ENCODE peak calls at places on chromosomes 7 and 10, in six cellular contexts. Y is AG09319, T is HFF-Myc, R is mesothelial cell of epicardium, I is ascending aorta, D is choroid plexus epithelial cell. S is an unnamed sample.

GRCh38 chr10:8460626-8461025 is 406.1 kb downstream of the GATA3 start:
- DNase-seq in Y (no peak), T (no peak), R (no peak), I (no peak), D (no peak), S (no peak)

GRCh38 chr7:6106140-6106904 is 75.1 kb downstream of the ANKRD61 start:
- DNase-seq in Y (peak; percentile 11), T (no peak), R (no peak), I (no peak), D (peak; percentile 74), S (peak; percentile 28)

GRCh38 chr10:69819713-69820506 is 18.2 kb downstream of the COL13A1 start:
- DNase-seq in Y (no peak), T (peak; percentile 48), R (no peak), I (no peak), D (peak; percentile 22), S (peak; percentile 64)

GRCh38 chr10:108204528-108205313 is 1040.2 kb upstream of the SORCS1 start:
- DNase-seq in Y (no peak), T (peak; percentile 2), R (no peak), I (no peak), D (peak; percentile 17), S (peak; percentile 6)

GRCh38 chr7:90411510-90411909 is 8.2 kb downstream of the CLDN12 start:
- DNase-seq in Y (no peak), T (no peak), R (no peak), I (no peak), D (no peak), S (no peak)

GRCh38 chr10:88154596-88155250 is 291.3 kb downstream of the PTEN start:
- DNase-seq in Y (peak; percentile 76), T (peak; percentile 92), R (no peak), I (no peak), D (no peak), S (peak; percentile 88)

GRCh38 chr7:148738737-148739535 is 40.2 kb downstream of the CUL1 start:
- DNase-seq in Y (no peak), T (no peak), R (no peak), I (no peak), D (peak; percentile 30), S (peak; percentile 42)

GRCh38 chr7:47812460-47813136 is 135.7 kb downstream of the PKD1L1 start:
- DNase-seq in Y (no peak), T (no peak), R (peak; percentile 20), I (peak; percentile 61), D (no peak), S (no peak)

GRCh38 chr10:125283191-125283590 is 122.8 kb upstream of the CTBP2 start:
- DNase-seq in Y (no peak), T (no peak), R (no peak), I (no peak), D (no peak), S (no peak)

GRCh38 chr10:131885391-131886165 is 15.2 kb upstream of the PPP2R2D start:
- DNase-seq in Y (no peak), T (no peak), R (peak; percentile 88), I (peak; percentile 84), D (peak; percentile 67), S (peak; percentile 36)

GRCh38 chr7:87231243-87231642 is 11.7 kb upstream of the TMEM243 start:
- DNase-seq in Y (no peak), T (no peak), R (no peak), I (no peak), D (no peak), S (no peak)

GRCh38 chr10:81876253-81876731 is 1.3 kb downstream of the NRG3 start:
- DNase-seq in Y (no peak), T (no peak), R (no peak), I (no peak), D (no peak), S (no peak)

GRCh38 chr7:148963583-148964509 is 64.5 kb downstream of the PDIA4 start:
- DNase-seq in Y (no peak), T (no peak), R (no peak), I (no peak), D (peak; percentile 19), S (no peak)

GRCh38 chr10:95407546-95407945 is 116.7 kb upstream of the PDLIM1 start:
- DNase-seq in Y (no peak), T (no peak), R (no peak), I (peak; percentile 57), D (no peak), S (no peak)

DNA sequence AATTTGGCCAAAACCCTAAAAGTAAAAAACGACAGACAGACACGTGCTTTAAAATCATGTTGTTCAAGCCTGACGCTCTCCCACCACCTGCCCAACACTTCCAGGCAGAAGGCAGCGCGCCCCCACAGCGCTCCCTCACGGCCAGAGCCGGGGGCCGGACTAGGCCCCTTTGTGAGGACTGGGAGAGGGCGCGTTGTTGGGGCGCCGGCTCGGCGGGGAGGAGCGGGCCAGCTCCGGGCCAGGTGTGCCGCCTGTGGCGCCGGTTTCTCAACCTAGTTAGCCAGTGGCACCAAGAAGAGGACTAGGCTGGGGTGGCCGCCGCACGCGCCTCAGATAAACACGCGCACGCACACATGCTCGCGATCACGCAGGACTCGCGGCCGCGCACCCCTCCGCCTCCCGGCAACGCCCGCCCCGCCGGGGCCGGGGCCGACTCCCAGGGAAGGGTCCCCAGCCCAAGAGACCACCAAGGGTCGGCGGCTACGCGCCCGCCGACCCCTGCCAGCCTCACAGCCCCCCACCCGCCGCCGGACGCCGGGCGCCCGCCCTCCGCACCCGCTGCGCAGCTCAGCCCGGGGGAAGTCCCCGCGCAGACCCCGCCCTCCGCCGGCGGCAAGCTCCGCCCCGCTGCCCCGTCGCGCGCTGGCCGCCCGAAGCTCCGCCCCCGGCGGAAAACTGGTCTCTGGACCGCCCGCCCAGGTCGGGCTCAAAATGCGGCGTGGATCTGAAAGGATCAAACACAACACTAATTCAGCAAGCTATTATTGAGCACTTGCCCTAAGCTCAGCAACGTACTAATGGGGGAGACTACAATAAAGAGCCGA is at the start of gene IMMP2L:
- DNase-seq in Y (peak; percentile 32), T (peak; percentile 46), R (peak; percentile 96), I (peak; percentile 91), D (peak; percentile 88), S (peak; percentile 73)
- TF ChIP-seq CTCF in Y (peak; percentile 40), T (peak; percentile 14), R (no peak), I (no peak), D (peak; percentile 49), S (peak; percentile 67)

GRCh38 chr10:23523251-23523650 is 84.4 kb downstream of the OTUD1 start:
- DNase-seq in Y (no peak), T (no peak), R (no peak), I (no peak), D (no peak), S (no peak)

GRCh38 chr10:23522345-23522744 is 83.5 kb downstream of the OTUD1 start:
- DNase-seq in Y (no peak), T (no peak), R (no peak), I (no peak), D (peak; percentile 20), S (no peak)

GRCh38 chr10:23521735-23522134 is 82.9 kb downstream of the OTUD1 start:
- DNase-seq in Y (no peak), T (no peak), R (no peak), I (no peak), D (no peak), S (no peak)

GRCh38 chr10:23528419-23528818 is 89.5 kb downstream of the OTUD1 start:
- DNase-seq in Y (no peak), T (no peak), R (no peak), I (no peak), D (no peak), S (no peak)

GRCh38 chr10:23525406-23525805 is 86.5 kb downstream of the OTUD1 start:
- DNase-seq in Y (no peak), T (no peak), R (no peak), I (no peak), D (peak; percentile 32), S (peak; percentile 9)
- TF ChIP-seq CTCF in Y (peak; percentile 26), T (peak; percentile 15), R (no peak), I (peak; percentile 24), D (peak; percentile 39), S (peak; percentile 68)

DNA sequence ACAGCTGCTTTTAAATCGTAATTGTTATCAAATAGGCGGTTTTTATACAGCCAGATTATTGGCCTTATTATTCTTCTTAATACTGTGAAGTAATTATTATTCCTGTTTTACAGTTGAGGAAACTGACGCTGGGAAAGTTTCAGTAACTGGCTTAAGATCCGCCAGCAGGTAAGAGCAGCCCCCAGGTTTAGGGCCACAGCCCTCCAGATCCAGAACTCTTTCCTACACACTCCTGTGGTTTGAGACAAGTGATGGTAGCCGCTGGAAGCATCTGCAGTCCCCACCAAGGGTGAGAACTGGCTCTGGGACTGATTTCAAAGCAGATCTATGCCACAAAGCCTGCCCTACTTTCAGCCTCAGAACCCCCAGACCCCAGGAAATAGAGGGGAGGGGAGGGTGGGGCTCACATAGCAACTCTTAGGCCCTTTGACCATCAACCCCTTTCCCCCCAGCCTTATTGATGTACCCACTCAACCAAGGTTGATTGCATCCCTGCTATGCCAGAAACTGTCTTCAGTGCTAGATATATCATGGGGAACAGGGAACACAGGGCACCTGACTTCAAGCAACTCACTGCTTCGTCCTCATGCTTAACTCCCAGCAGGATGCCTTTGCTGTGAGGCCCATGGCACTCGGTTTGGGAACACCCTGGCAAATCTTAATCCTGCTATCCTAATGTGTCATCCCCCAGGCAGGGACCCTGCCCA is 2.9 kb upstream of the UNC5B start:
- DNase-seq in Y (no peak), T (no peak), R (no peak), I (peak; percentile 25), D (no peak), S (no peak)
- TF ChIP-seq CTCF in Y (no peak), T (no peak), R (no peak), I (no peak), D (no peak), S (peak; percentile 47)

DNA sequence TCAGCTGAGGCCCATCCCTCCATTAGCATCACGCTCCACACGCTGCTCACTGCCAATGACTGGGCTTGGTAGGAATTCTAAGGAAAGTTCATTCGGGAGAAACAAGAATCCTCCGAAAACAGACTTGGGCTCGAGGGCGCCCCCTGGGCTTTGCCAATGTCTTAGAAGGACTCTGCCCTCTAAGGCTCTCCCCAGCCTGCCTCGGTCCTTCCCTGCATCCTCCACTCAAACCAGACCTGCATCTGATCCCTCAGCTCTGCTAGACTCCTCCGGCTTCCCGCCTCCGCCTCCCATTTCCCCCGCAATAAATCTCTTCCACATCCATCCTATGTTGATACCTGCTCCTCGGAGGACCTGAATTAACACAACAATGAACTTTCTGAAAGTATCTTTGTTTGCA is 177.6 kb downstream of the PLPP4 start:
- DNase-seq in Y (no peak), T (no peak), R (no peak), I (no peak), D (no peak), S (no peak)
- TF ChIP-seq CTCF in Y (no peak), T (peak; percentile 20), R (no peak), I (no peak), D (peak; percentile 14), S (peak; percentile 26)

DNA sequence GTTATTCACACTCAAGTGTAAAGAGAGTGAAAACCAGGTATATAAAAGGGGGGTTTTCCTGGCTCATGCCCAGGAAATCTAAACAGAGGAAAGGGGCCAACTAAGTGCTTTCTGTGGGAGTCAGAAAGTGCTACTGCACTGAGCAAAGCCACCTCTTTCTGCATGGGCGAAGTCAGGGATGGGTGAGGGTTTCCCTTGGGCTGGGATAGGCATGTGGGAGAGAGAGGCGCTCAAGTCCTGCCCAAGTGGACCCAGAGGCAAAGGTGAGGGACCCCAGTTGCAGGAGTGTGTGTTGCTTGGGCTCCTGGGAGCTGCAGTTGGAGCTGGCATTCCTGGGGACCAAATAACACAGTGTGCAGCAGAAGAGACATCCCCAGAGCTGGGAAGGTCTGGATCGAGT is 65.9 kb downstream of the PRR15 start:
- DNase-seq in Y (no peak), T (no peak), R (no peak), I (no peak), D (no peak), S (no peak)
- TF ChIP-seq CTCF in Y (no peak), T (no peak), R (no peak), I (no peak), D (no peak), S (no peak)

GRCh38 chr10:126321455-126321854 is 66.8 kb downstream of the ADAM12 start:
- DNase-seq in Y (no peak), T (no peak), R (no peak), I (no peak), D (peak; percentile 11), S (no peak)
- TF ChIP-seq CTCF in Y (no peak), T (no peak), R (no peak), I (no peak), D (no peak), S (no peak)

S was measured in HFFc6.